ENCODE peak calls at places on chromosomes 13 and 19, in eight cellular contexts. I is brain microvascular endothelial cell; Z is anterior cingulate cortex; T is HL-60; B is stimulated activated CD4-positive, alpha-beta T cell treated with anti-CD3 and anti-CD28 coated beads, TNF-alpha, amount 100 ng/mL, for 24 hours; P is stimulated activated naive CD4-positive, alpha-beta T cell; Q is epithelial cell of esophagus; R is hypothalamus. O is an unnamed sample.

GRCh38 chr13:29543230-29544215 is 52.0 kb downstream of the SLC7A1 start:
- DNase-seq in I (peak; percentile 84), Z (no peak), T (no peak), B (peak; percentile 22), P (no peak), Q (peak; percentile 38), R (no peak), O (no peak)

GRCh38 chr13:100544866-100545683 is 43.5 kb downstream of the GGACT start:
- DNase-seq in I (peak; percentile 43), Z (peak; percentile 24), T (no peak), B (no peak), P (no peak), Q (peak; percentile 11), R (peak; percentile 31), O (no peak)

GRCh38 chr13:39347926-39348901 is 254.8 kb downstream of the LHFPL6 start:
- DNase-seq in I (no peak), Z (no peak), T (no peak), B (no peak), P (no peak), Q (no peak), R (peak; percentile 9), O (no peak)

GRCh38 chr19:47719047-47719885 is 6.0 kb downstream of the EHD2 start:
- DNase-seq in I (peak; percentile 85), Z (peak; percentile 67), T (no peak), B (no peak), P (no peak), Q (peak; percentile 99), R (peak; percentile 47), O (no peak)

GRCh38 chr13:37109080-37109678 is 3.7 kb upstream of the CSNK1A1L start:
- DNase-seq in I (peak; percentile 68), Z (peak; percentile 3), T (no peak), B (no peak), P (no peak), Q (peak; percentile 53), R (no peak), O (no peak)

GRCh38 chr19:2627319-2627829 is 75.1 kb downstream of the GNG7 start:
- DNase-seq in I (peak; percentile 98), Z (peak; percentile 77), T (no peak), B (no peak), P (no peak), Q (peak; percentile 100), R (peak; percentile 63), O (no peak)

GRCh38 chr13:111253334-111253872 is 67.0 kb upstream of the TEX29 start:
- DNase-seq in I (no peak), Z (no peak), T (no peak), B (no peak), P (no peak), Q (no peak), R (no peak), O (no peak)

GRCh38 chr13:49093376-49093775 is 117.7 kb downstream of the FNDC3A start:
- DNase-seq in I (no peak), Z (no peak), T (no peak), B (no peak), P (no peak), Q (no peak), R (no peak), O (no peak)

GRCh38 chr13:114043421-114044053 is 69.7 kb upstream of the C13orf46 start:
- DNase-seq in I (peak; percentile 83), Z (no peak), T (peak; percentile 91), B (no peak), P (peak; percentile 48), Q (no peak), R (no peak), O (no peak)

GRCh38 chr19:39154626-39155100 is 29.1 kb downstream of the PAK4 start:
- DNase-seq in I (no peak), Z (no peak), T (no peak), B (no peak), P (no peak), Q (peak; percentile 88), R (no peak), O (no peak)

O was measured in CD4-positive, alpha-beta memory T cell.